ENCODE peak calls at places on chromosomes 5 and 9, in ten cellular contexts. T, V, Y, U, Q, G, E, M, D and L are unnamed samples. For H3K36me3, the result is how much of the 10 kb centered on the place peaks cover.

GRCh38 chr9:78212868-78213267 is 23.0 kb upstream of the CEP78 start:
- DNase-seq in D (no peak), Q (no peak), E (no peak), V (no peak), G (no peak), M (no peak), Y (no peak), T (no peak), U (no peak), L (no peak)

GRCh38 chr9:90010793-90011192 is 406.0 kb downstream of the GADD45G start:
- DNase-seq in V (no peak), E (no peak), Q (no peak), D (no peak), T (no peak), M (no peak), Y (no peak), U (no peak), G (no peak), L (no peak)

GRCh38 chr9:88995627-88996026 is 4.4 kb downstream of the S1PR3 start:
- DNase-seq in Q (no peak), E (no peak), Y (no peak), M (no peak), G (no peak), D (no peak), V (no peak), U (no peak), T (no peak), L (no peak)

GRCh38 chr9:93169444-93169843 is 14.5 kb upstream of the WNK2 start:
- DNase-seq in Q (no peak), G (no peak), V (no peak), Y (no peak), M (no peak), E (no peak), T (no peak), D (no peak), U (no peak), L (no peak)

GRCh38 chr9:134323741-134324358 is 2.4 kb upstream of the RXRA start:
- DNase-seq in T (no peak), Y (no peak), U (peak), Q (peak), M (peak), V (peak), G (peak), D (no peak), E (peak), L (no peak)

GRCh38 chr5:172114875-172115422 is 73.1 kb downstream of the STK10 start:
- DNase-seq in U (no peak), T (peak), Q (peak), Y (no peak), V (no peak), D (no peak), E (no peak), M (no peak), G (no peak), L (no peak)

GRCh38 chr5:39624268-39624886 is 199.6 kb upstream of the DAB2 start:
- DNase-seq in U (no peak), T (no peak), M (peak), Q (peak), G (peak), Y (peak), V (peak), E (peak), D (no peak), L (no peak)

GRCh38 chr5:40775846-40776657 is 20.3 kb upstream of the TTC33 start:
- DNase-seq in V (no peak), G (no peak), D (no peak), M (no peak), U (no peak), E (no peak), T (no peak), Y (no peak), Q (no peak), L (no peak)

GRCh38 chr9:13967011-13967410 is 346.9 kb downstream of the NFIB start:
- DNase-seq in D (no peak), M (no peak), U (no peak), Y (no peak), G (no peak), T (no peak), E (no peak), Q (no peak), V (no peak), L (no peak)

GRCh38 chr9:105281926-105282325 is 37.5 kb downstream of the SLC44A1 start:
- DNase-seq in E (peak), M (no peak), U (no peak), G (no peak), D (no peak), Q (no peak), Y (peak), T (no peak), V (no peak), L (no peak)

GRCh38 chr5:62001640-62002039 is 304.4 kb upstream of the KIF2A start:
- DNase-seq in G (no peak), U (no peak), T (no peak), E (no peak), M (no peak), Y (peak), D (no peak), Q (no peak), V (no peak), L (no peak)

GRCh38 chr5:141824717-141825116 is 53.5 kb downstream of the PCDH1 start:
- DNase-seq in U (no peak), Q (no peak), E (no peak), Y (no peak), V (no peak), D (no peak), M (no peak), T (no peak), G (no peak), L (no peak)

GRCh38 chr9:16282718-16283117 is 587.8 kb downstream of the BNC2 start:
- DNase-seq in D (no peak), Y (no peak), T (no peak), E (no peak), M (no peak), G (no peak), U (no peak), V (peak), Q (no peak), L (no peak)

GRCh38 chr5:81962041-81962440 is 9.8 kb upstream of the ATG10 start:
- DNase-seq in E (no peak), Q (no peak), U (no peak), G (no peak), V (no peak), Y (no peak), D (no peak), T (no peak), M (no peak), L (no peak)

DNA sequence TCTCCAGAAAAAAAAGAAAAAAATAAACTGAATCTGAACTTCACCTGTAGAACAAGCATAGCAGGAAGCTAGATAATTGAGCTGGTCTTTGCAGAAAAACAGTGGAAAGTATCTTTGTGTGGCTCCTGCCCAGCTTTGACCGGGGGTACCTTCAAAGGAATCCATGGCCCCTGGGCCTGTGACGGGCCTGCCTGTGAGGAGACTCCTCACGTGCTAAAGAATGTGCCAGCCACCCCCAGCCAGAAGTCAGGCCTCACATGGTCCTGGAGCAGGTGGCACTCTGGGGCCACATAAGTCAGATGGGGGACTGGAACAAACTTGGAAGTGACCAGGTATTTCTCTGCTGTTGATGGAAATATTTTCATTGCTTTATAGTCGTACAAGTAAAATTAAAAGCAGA is 4.1 kb downstream of the NDUFS6 start:
- DNase-seq in T (no peak), E (no peak), D (no peak), G (no peak), V (no peak), Q (no peak), M (no peak), U (no peak), Y (no peak), L (no peak)
- H3K36me3 ChIP-seq in T (half or more), E (under half), D (half or more), G (under half), V (half or more), Q (half or more), M (under half), U (under half), Y (half or more), L (half or more)

GRCh38 chr5:59021286-59021673 is 438.4 kb downstream of the RAB3C start:
- DNase-seq in T (no peak), V (no peak), D (no peak), G (peak), U (no peak), E (no peak), Y (peak), M (no peak), Q (no peak), L (no peak)
- H3K36me3 ChIP-seq in T (under half), V (under half), D (under half), G (under half), U (under half), E (under half), Y (under half), M (under half), Q (under half), L (under half)

GRCh38 chr5:6723122-6723885 is 10.1 kb downstream of the TENT4A start:
- DNase-seq in M (no peak), V (no peak), Q (no peak), Y (no peak), D (no peak), T (no peak), E (no peak), U (no peak), G (no peak), L (no peak)

GRCh38 chr5:6721442-6721841 is 8.2 kb downstream of the TENT4A start:
- DNase-seq in U (no peak), Q (no peak), G (no peak), Y (no peak), V (no peak), E (peak), M (no peak), D (no peak), T (no peak), L (no peak)

GRCh38 chr5:6723901-6724300 is 10.7 kb downstream of the TENT4A start:
- DNase-seq in Q (no peak), T (no peak), G (no peak), D (no peak), E (no peak), Y (no peak), V (no peak), M (no peak), U (no peak), L (no peak)

GRCh38 chr5:6720561-6720921 is 7.3 kb downstream of the TENT4A start:
- DNase-seq in U (no peak), T (no peak), E (no peak), M (no peak), G (no peak), Q (no peak), V (no peak), Y (no peak), D (no peak), L (no peak)

GRCh38 chr5:6722015-6722414 is 8.8 kb downstream of the TENT4A start:
- DNase-seq in E (peak), G (no peak), V (no peak), T (no peak), Q (no peak), U (no peak), D (no peak), M (no peak), Y (no peak), L (no peak)
- H3K36me3 ChIP-seq in E (under half), G (under half), V (under half), T (under half), Q (under half), U (under half), D (under half), M (under half), Y (under half), L (half or more)

GRCh38 chr5:95935553-95936100 is 26.0 kb downstream of the ELL2 start:
- DNase-seq in D (no peak), E (no peak), Q (no peak), U (no peak), G (no peak), M (no peak), V (no peak), T (no peak), Y (no peak), L (no peak)
- H3K36me3 ChIP-seq in D (under half), E (half or more), Q (under half), U (under half), G (under half), M (under half), V (half or more), T (under half), Y (under half), L (under half)

DNA sequence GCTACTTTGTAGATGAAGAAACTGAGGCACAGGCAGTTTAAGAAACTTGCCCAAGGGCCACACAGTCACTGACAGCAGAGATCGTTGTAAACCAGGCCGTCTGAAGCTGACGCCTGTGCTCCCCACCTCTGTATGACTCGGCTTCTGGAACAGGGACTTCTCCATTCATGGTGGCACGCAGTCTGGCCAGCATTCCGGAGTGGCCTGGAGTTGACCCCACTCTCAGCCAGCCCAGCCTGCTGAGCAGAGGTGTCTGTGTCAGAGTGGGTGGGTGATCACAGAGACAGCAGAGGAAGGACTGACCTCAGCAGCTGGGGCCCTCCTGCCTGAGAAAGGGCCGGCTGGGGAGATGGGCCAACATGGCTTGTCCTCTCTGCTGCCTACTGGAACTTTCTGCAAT is 12.6 kb downstream of the LRSAM1 start:
- DNase-seq in U (peak), M (no peak), D (no peak), E (peak), Q (no peak), V (no peak), G (peak), T (no peak), Y (no peak), L (peak)
- H3K36me3 ChIP-seq in U (under half), M (under half), D (under half), E (under half), Q (half or more), V (under half), G (under half), T (under half), Y (under half), L (under half)